ENCODE peak calls at places on chromosome 9, in four cellular contexts. One of them, this sample, is unnamed.

GRCh38 chr9:72396247-72397091 is 31.5 kb upstream of the ZFAND5 start:
- DNase-seq in A549: peak; percentile 73
- DNase-seq in endothelial cell: no peak
- DNase-seq in GM12865: no peak
- DNase-seq in this sample: no peak

GRCh38 chr9:86774101-86774500 is 173.2 kb downstream of the GAS1 start:
- DNase-seq in A549: no peak
- DNase-seq in endothelial cell: no peak
- DNase-seq in GM12865: no peak
- DNase-seq in this sample: no peak

GRCh38 chr9:22354699-22355384 is 91.8 kb upstream of the DMRTA1 start:
- DNase-seq in A549: no peak
- DNase-seq in endothelial cell: no peak
- DNase-seq in GM12865: no peak
- DNase-seq in this sample: no peak

GRCh38 chr9:110648698-110649097 is 19.9 kb upstream of the MUSK start:
- DNase-seq in A549: no peak
- DNase-seq in endothelial cell: no peak
- DNase-seq in GM12865: no peak
- DNase-seq in this sample: no peak

GRCh38 chr9:90872835-90873294 is 71.2 kb downstream of the SYK start:
- DNase-seq in A549: no peak
- DNase-seq in endothelial cell: no peak
- DNase-seq in GM12865: no peak
- DNase-seq in this sample: no peak

GRCh38 chr9:3244963-3245653 is 280.7 kb downstream of the RFX3 start:
- DNase-seq in A549: no peak
- DNase-seq in endothelial cell: no peak
- DNase-seq in GM12865: peak; percentile 41
- DNase-seq in this sample: no peak

GRCh38 chr9:70466976-70467551 is 52.6 kb upstream of the KLF9 start:
- DNase-seq in A549: no peak
- DNase-seq in endothelial cell: no peak
- DNase-seq in GM12865: no peak
- DNase-seq in this sample: no peak

GRCh38 chr9:70668751-70669150 is 254.3 kb upstream of the KLF9 start:
- DNase-seq in A549: no peak
- DNase-seq in endothelial cell: no peak
- DNase-seq in GM12865: no peak
- DNase-seq in this sample: no peak

GRCh38 chr9:123225995-123226394 is 42.4 kb downstream of the STRBP start:
- DNase-seq in A549: no peak
- DNase-seq in endothelial cell: no peak
- DNase-seq in GM12865: peak; percentile 17
- DNase-seq in this sample: no peak

GRCh38 chr9:29939559-29939958 is 2366.3 kb upstream of the C9orf72 start:
- DNase-seq in A549: no peak
- DNase-seq in endothelial cell: no peak
- DNase-seq in GM12865: peak; percentile 0
- DNase-seq in this sample: no peak

GRCh38 chr9:137785704-137786161 is 91.8 kb upstream of the CACNA1B start:
- DNase-seq in A549: no peak
- DNase-seq in endothelial cell: no peak
- DNase-seq in GM12865: no peak
- DNase-seq in this sample: peak; percentile 42

GRCh38 chr9:96853711-96854072 is 622 bp downstream of the ZNF782 start:
- DNase-seq in A549: no peak
- DNase-seq in endothelial cell: no peak
- DNase-seq in GM12865: peak; percentile 23
- DNase-seq in this sample: no peak

GRCh38 chr9:109574061-109574882 is 76.2 kb upstream of the PTPN3 start:
- DNase-seq in A549: peak; percentile 58
- DNase-seq in endothelial cell: peak; percentile 46
- DNase-seq in GM12865: peak; percentile 53
- DNase-seq in this sample: no peak

GRCh38 chr9:122865300-122865699 is 36.9 kb upstream of the PDCL start:
- DNase-seq in A549: no peak
- DNase-seq in endothelial cell: no peak
- DNase-seq in GM12865: no peak
- DNase-seq in this sample: no peak

GRCh38 chr9:115058175-115058574 is 59.8 kb downstream of the TNC start:
- DNase-seq in A549: no peak
- DNase-seq in endothelial cell: no peak
- DNase-seq in GM12865: no peak
- DNase-seq in this sample: no peak

GRCh38 chr9:32385885-32386283 is 1.4 kb downstream of the ACO1 start:
- DNase-seq in A549: no peak
- DNase-seq in endothelial cell: no peak
- DNase-seq in GM12865: no peak
- DNase-seq in this sample: no peak
- TF ChIP-seq CTCF in A549: no peak
- TF ChIP-seq CTCF in endothelial cell: no peak
- TF ChIP-seq CTCF in GM12865: no peak
- TF ChIP-seq CTCF in this sample: no peak

GRCh38 chr9:82761911-82762310 is 301.0 kb downstream of the RASEF start:
- DNase-seq in A549: no peak
- DNase-seq in endothelial cell: no peak
- DNase-seq in GM12865: no peak
- DNase-seq in this sample: no peak

GRCh38 chr9:82764270-82764669 is 298.7 kb downstream of the RASEF start:
- DNase-seq in A549: no peak
- DNase-seq in endothelial cell: no peak
- DNase-seq in GM12865: no peak
- DNase-seq in this sample: no peak

GRCh38 chr9:82757921-82758320 is 305.0 kb downstream of the RASEF start:
- DNase-seq in A549: no peak
- DNase-seq in endothelial cell: no peak
- DNase-seq in GM12865: no peak
- DNase-seq in this sample: no peak

DNA sequence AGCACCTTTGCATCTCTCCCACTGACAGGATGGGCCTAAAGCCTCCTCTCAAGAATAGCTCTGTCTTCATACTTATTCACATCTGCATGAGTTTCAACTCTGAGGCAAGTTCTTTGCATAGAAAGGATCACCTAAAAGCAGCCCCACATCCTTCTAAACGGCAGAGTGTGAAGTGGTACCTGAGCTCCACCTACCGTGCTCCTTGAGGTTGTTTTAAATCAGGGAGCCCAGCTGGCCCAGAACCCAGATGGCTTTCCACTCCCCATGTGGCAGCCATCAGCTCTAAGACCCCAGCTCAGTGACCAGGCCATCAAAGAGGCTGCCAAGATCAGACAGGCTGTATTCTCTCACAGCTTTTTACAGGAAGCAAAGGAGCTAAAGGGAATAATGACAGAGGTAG is 299.3 kb downstream of the RASEF start:
- DNase-seq in A549: peak; percentile 9
- DNase-seq in endothelial cell: no peak
- DNase-seq in GM12865: peak; percentile 5
- DNase-seq in this sample: no peak
- TF ChIP-seq CTCF in A549: no peak
- TF ChIP-seq CTCF in endothelial cell: no peak
- TF ChIP-seq CTCF in GM12865: no peak
- TF ChIP-seq CTCF in this sample: peak; percentile 62

DNA sequence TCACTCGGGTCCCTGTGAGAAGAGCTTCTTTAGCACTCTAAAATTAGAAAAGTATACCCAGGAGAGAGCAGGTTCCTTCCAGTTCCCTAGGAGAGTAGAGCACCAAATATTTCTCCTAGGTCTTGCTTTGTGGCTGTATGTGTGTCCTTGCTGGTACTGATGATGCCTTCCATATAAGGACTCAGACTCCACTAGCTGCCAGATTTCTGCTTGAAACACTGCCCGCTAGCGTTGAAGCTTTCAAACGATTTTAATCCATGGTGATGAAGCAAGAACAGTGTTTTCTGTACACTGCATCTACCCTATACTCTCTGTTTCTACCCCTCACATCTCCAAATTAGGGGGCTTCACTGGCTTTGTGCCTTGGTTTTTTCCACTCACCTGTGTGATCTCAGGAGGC is 2.4 kb upstream of the SMC2 start:
- DNase-seq in A549: peak; percentile 25
- DNase-seq in endothelial cell: no peak
- DNase-seq in GM12865: no peak
- DNase-seq in this sample: no peak
- TF ChIP-seq CTCF in A549: no peak
- TF ChIP-seq CTCF in endothelial cell: no peak
- TF ChIP-seq CTCF in GM12865: no peak
- TF ChIP-seq CTCF in this sample: no peak

GRCh38 chr9:83219924-83220438 is 157.0 kb upstream of the RASEF start:
- DNase-seq in A549: no peak
- DNase-seq in endothelial cell: no peak
- DNase-seq in GM12865: no peak
- DNase-seq in this sample: no peak
- TF ChIP-seq CTCF in A549: no peak
- TF ChIP-seq CTCF in endothelial cell: peak; percentile 4
- TF ChIP-seq CTCF in GM12865: no peak
- TF ChIP-seq CTCF in this sample: no peak